ENCODE peak calls at places on chromosomes 5 and 9, in six cellular contexts. One of them, this sample, is unnamed.

GRCh38 chr5:61322738-61323429 is 9.2 kb upstream of the ZSWIM6 start:
- DNase-seq in mucosa of descending colon: peak; percentile 59
- DNase-seq in fibroblast of the aortic adventitia: peak; percentile 50
- DNase-seq in HFF-Myc: no peak
- DNase-seq in coronary artery: no peak
- DNase-seq in CD8-positive, alpha-beta T cell: no peak
- DNase-seq in this sample: peak; percentile 82

GRCh38 chr5:151896041-151896691 is 28.5 kb downstream of the GLRA1 start:
- DNase-seq in mucosa of descending colon: no peak
- DNase-seq in fibroblast of the aortic adventitia: peak; percentile 42
- DNase-seq in HFF-Myc: peak; percentile 58
- DNase-seq in coronary artery: no peak
- DNase-seq in CD8-positive, alpha-beta T cell: no peak
- DNase-seq in this sample: peak; percentile 6

GRCh38 chr5:73558950-73559349 is 6.5 kb downstream of the ANKRA2 start:
- DNase-seq in mucosa of descending colon: no peak
- DNase-seq in fibroblast of the aortic adventitia: no peak
- DNase-seq in HFF-Myc: no peak
- DNase-seq in coronary artery: no peak
- DNase-seq in CD8-positive, alpha-beta T cell: no peak
- DNase-seq in this sample: no peak

GRCh38 chr9:111700776-111701175 is 39.4 kb downstream of the GNG10 start:
- DNase-seq in mucosa of descending colon: no peak
- DNase-seq in fibroblast of the aortic adventitia: no peak
- DNase-seq in HFF-Myc: no peak
- DNase-seq in coronary artery: no peak
- DNase-seq in CD8-positive, alpha-beta T cell: no peak
- DNase-seq in this sample: no peak

GRCh38 chr9:79569814-79570448 is 1.8 kb upstream of the TLE4 start:
- DNase-seq in mucosa of descending colon: no peak
- DNase-seq in fibroblast of the aortic adventitia: no peak
- DNase-seq in HFF-Myc: no peak
- DNase-seq in coronary artery: no peak
- DNase-seq in CD8-positive, alpha-beta T cell: no peak
- DNase-seq in this sample: no peak

GRCh38 chr5:82351754-82352145 is 73.6 kb upstream of the RPS23 start:
- DNase-seq in mucosa of descending colon: no peak
- DNase-seq in fibroblast of the aortic adventitia: peak; percentile 94
- DNase-seq in HFF-Myc: no peak
- DNase-seq in coronary artery: no peak
- DNase-seq in CD8-positive, alpha-beta T cell: no peak
- DNase-seq in this sample: peak; percentile 87

GRCh38 chr9:126376311-126376902 is 49.8 kb downstream of the MVB12B start:
- DNase-seq in mucosa of descending colon: peak; percentile 77
- DNase-seq in fibroblast of the aortic adventitia: no peak
- DNase-seq in HFF-Myc: no peak
- DNase-seq in coronary artery: no peak
- DNase-seq in CD8-positive, alpha-beta T cell: no peak
- DNase-seq in this sample: no peak

GRCh38 chr9:2231831-2232230 is 216.7 kb downstream of the SMARCA2 start:
- DNase-seq in mucosa of descending colon: no peak
- DNase-seq in fibroblast of the aortic adventitia: peak; percentile 92
- DNase-seq in HFF-Myc: no peak
- DNase-seq in coronary artery: no peak
- DNase-seq in CD8-positive, alpha-beta T cell: no peak
- DNase-seq in this sample: peak; percentile 90

GRCh38 chr9:91246842-91247241 is 114.9 kb downstream of the AUH start:
- DNase-seq in mucosa of descending colon: no peak
- DNase-seq in fibroblast of the aortic adventitia: peak; percentile 20
- DNase-seq in HFF-Myc: no peak
- DNase-seq in coronary artery: no peak
- DNase-seq in CD8-positive, alpha-beta T cell: no peak
- DNase-seq in this sample: no peak

GRCh38 chr5:90050135-90050534 is 359.4 kb downstream of the CETN3 start:
- DNase-seq in mucosa of descending colon: no peak
- DNase-seq in fibroblast of the aortic adventitia: no peak
- DNase-seq in HFF-Myc: no peak
- DNase-seq in coronary artery: no peak
- DNase-seq in CD8-positive, alpha-beta T cell: no peak
- DNase-seq in this sample: no peak

GRCh38 chr5:89471556-89471955 is 588.6 kb upstream of the MEF2C start:
- DNase-seq in mucosa of descending colon: no peak
- DNase-seq in fibroblast of the aortic adventitia: peak; percentile 63
- DNase-seq in HFF-Myc: peak; percentile 2
- DNase-seq in coronary artery: no peak
- DNase-seq in CD8-positive, alpha-beta T cell: no peak
- DNase-seq in this sample: peak; percentile 37

GRCh38 chr5:150502847-150503246 is 5.1 kb upstream of the NDST1 start:
- DNase-seq in mucosa of descending colon: peak; percentile 25
- DNase-seq in fibroblast of the aortic adventitia: no peak
- DNase-seq in HFF-Myc: no peak
- DNase-seq in coronary artery: no peak
- DNase-seq in CD8-positive, alpha-beta T cell: no peak
- DNase-seq in this sample: no peak

GRCh38 chr5:132750471-132751230 is 3.4 kb downstream of the CCNI2 start:
- DNase-seq in mucosa of descending colon: no peak
- DNase-seq in fibroblast of the aortic adventitia: no peak
- DNase-seq in HFF-Myc: no peak
- DNase-seq in coronary artery: no peak
- DNase-seq in CD8-positive, alpha-beta T cell: peak; percentile 8
- DNase-seq in this sample: no peak

GRCh38 chr9:78073722-78074121 is 42.1 kb upstream of the GNAQ start:
- DNase-seq in mucosa of descending colon: no peak
- DNase-seq in fibroblast of the aortic adventitia: no peak
- DNase-seq in HFF-Myc: no peak
- DNase-seq in coronary artery: no peak
- DNase-seq in CD8-positive, alpha-beta T cell: no peak
- DNase-seq in this sample: no peak

GRCh38 chr9:136947955-136948510 is 3.0 kb downstream of the C8G start:
- DNase-seq in mucosa of descending colon: peak; percentile 78
- DNase-seq in fibroblast of the aortic adventitia: peak; percentile 76
- DNase-seq in HFF-Myc: no peak
- DNase-seq in coronary artery: no peak
- DNase-seq in CD8-positive, alpha-beta T cell: no peak
- DNase-seq in this sample: peak; percentile 67

GRCh38 chr5:159917919-159918487 is 1.7 kb downstream of the ADRA1B start:
- DNase-seq in mucosa of descending colon: no peak
- DNase-seq in fibroblast of the aortic adventitia: no peak
- DNase-seq in HFF-Myc: no peak
- DNase-seq in coronary artery: no peak
- DNase-seq in CD8-positive, alpha-beta T cell: no peak
- DNase-seq in this sample: no peak

GRCh38 chr5:86880785-86881492 is 263.2 kb downstream of the COX7C start:
- DNase-seq in mucosa of descending colon: no peak
- DNase-seq in fibroblast of the aortic adventitia: peak; percentile 84
- DNase-seq in HFF-Myc: peak; percentile 79
- DNase-seq in coronary artery: no peak
- DNase-seq in CD8-positive, alpha-beta T cell: peak; percentile 16
- DNase-seq in this sample: peak; percentile 67

GRCh38 chr5:93294184-93294583 is 286.8 kb downstream of the NR2F1-AS1 start:
- DNase-seq in mucosa of descending colon: no peak
- DNase-seq in fibroblast of the aortic adventitia: peak; percentile 61
- DNase-seq in HFF-Myc: no peak
- DNase-seq in coronary artery: no peak
- DNase-seq in CD8-positive, alpha-beta T cell: no peak
- DNase-seq in this sample: peak; percentile 85

GRCh38 chr5:1899201-1899600 is 16.5 kb upstream of the IRX4 start:
- DNase-seq in mucosa of descending colon: no peak
- DNase-seq in fibroblast of the aortic adventitia: no peak
- DNase-seq in HFF-Myc: no peak
- DNase-seq in coronary artery: no peak
- DNase-seq in CD8-positive, alpha-beta T cell: no peak
- DNase-seq in this sample: no peak

GRCh38 chr5:39107350-39107749 is 33.2 kb upstream of the RICTOR start:
- DNase-seq in mucosa of descending colon: no peak
- DNase-seq in fibroblast of the aortic adventitia: peak; percentile 25
- DNase-seq in HFF-Myc: no peak
- DNase-seq in coronary artery: no peak
- DNase-seq in CD8-positive, alpha-beta T cell: no peak
- DNase-seq in this sample: peak; percentile 25

GRCh38 chr9:97543568-97543967 is 42.1 kb downstream of the TMOD1 start:
- DNase-seq in mucosa of descending colon: no peak
- DNase-seq in fibroblast of the aortic adventitia: no peak
- DNase-seq in HFF-Myc: no peak
- DNase-seq in coronary artery: no peak
- DNase-seq in CD8-positive, alpha-beta T cell: no peak
- DNase-seq in this sample: no peak

GRCh38 chr5:176365663-176366574 is 632 bp downstream of the ARL10 start:
- DNase-seq in mucosa of descending colon: peak; percentile 61
- DNase-seq in fibroblast of the aortic adventitia: peak; percentile 43
- DNase-seq in HFF-Myc: no peak
- DNase-seq in coronary artery: no peak
- DNase-seq in CD8-positive, alpha-beta T cell: peak; percentile 15
- DNase-seq in this sample: peak; percentile 74

GRCh38 chr9:8745347-8745746 is 945.8 kb upstream of the DMAC1 start:
- DNase-seq in mucosa of descending colon: no peak
- DNase-seq in fibroblast of the aortic adventitia: no peak
- DNase-seq in HFF-Myc: no peak
- DNase-seq in coronary artery: no peak
- DNase-seq in CD8-positive, alpha-beta T cell: no peak
- DNase-seq in this sample: no peak

GRCh38 chr5:41858890-41859289 is 11.3 kb downstream of the OXCT1 start:
- DNase-seq in mucosa of descending colon: no peak
- DNase-seq in fibroblast of the aortic adventitia: no peak
- DNase-seq in HFF-Myc: no peak
- DNase-seq in coronary artery: no peak
- DNase-seq in CD8-positive, alpha-beta T cell: no peak
- DNase-seq in this sample: no peak

GRCh38 chr9:69204869-69205268 is 30.8 kb downstream of the TJP2 start:
- DNase-seq in mucosa of descending colon: no peak
- DNase-seq in fibroblast of the aortic adventitia: peak; percentile 89
- DNase-seq in HFF-Myc: no peak
- DNase-seq in coronary artery: no peak
- DNase-seq in CD8-positive, alpha-beta T cell: no peak
- DNase-seq in this sample: peak; percentile 54

GRCh38 chr9:86424246-86424891 is 70.2 kb upstream of the TUT7 start:
- DNase-seq in mucosa of descending colon: no peak
- DNase-seq in fibroblast of the aortic adventitia: peak; percentile 41
- DNase-seq in HFF-Myc: no peak
- DNase-seq in coronary artery: no peak
- DNase-seq in CD8-positive, alpha-beta T cell: no peak
- DNase-seq in this sample: peak; percentile 55

GRCh38 chr5:157689942-157690689 is 18.8 kb downstream of the C5orf52 start:
- DNase-seq in mucosa of descending colon: no peak
- DNase-seq in fibroblast of the aortic adventitia: no peak
- DNase-seq in HFF-Myc: no peak
- DNase-seq in coronary artery: no peak
- DNase-seq in CD8-positive, alpha-beta T cell: no peak
- DNase-seq in this sample: no peak

GRCh38 chr5:157686841-157687554 is 15.7 kb downstream of the C5orf52 start:
- DNase-seq in mucosa of descending colon: no peak
- DNase-seq in fibroblast of the aortic adventitia: no peak
- DNase-seq in HFF-Myc: no peak
- DNase-seq in coronary artery: no peak
- DNase-seq in CD8-positive, alpha-beta T cell: no peak
- DNase-seq in this sample: no peak

GRCh38 chr5:157690690-157691433 is 19.5 kb downstream of the C5orf52 start:
- DNase-seq in mucosa of descending colon: no peak
- DNase-seq in fibroblast of the aortic adventitia: no peak
- DNase-seq in HFF-Myc: no peak
- DNase-seq in coronary artery: no peak
- DNase-seq in CD8-positive, alpha-beta T cell: no peak
- DNase-seq in this sample: no peak
- H3K4me3 ChIP-seq in mucosa of descending colon: no peak overlapping the region
- H3K4me3 ChIP-seq in fibroblast of the aortic adventitia: no peak overlapping the region
- H3K4me3 ChIP-seq in HFF-Myc: no peak overlapping the region
- H3K4me3 ChIP-seq in coronary artery: no peak overlapping the region
- H3K4me3 ChIP-seq in CD8-positive, alpha-beta T cell: no peak overlapping the region
- H3K4me3 ChIP-seq in this sample: no peak overlapping the region

DNA sequence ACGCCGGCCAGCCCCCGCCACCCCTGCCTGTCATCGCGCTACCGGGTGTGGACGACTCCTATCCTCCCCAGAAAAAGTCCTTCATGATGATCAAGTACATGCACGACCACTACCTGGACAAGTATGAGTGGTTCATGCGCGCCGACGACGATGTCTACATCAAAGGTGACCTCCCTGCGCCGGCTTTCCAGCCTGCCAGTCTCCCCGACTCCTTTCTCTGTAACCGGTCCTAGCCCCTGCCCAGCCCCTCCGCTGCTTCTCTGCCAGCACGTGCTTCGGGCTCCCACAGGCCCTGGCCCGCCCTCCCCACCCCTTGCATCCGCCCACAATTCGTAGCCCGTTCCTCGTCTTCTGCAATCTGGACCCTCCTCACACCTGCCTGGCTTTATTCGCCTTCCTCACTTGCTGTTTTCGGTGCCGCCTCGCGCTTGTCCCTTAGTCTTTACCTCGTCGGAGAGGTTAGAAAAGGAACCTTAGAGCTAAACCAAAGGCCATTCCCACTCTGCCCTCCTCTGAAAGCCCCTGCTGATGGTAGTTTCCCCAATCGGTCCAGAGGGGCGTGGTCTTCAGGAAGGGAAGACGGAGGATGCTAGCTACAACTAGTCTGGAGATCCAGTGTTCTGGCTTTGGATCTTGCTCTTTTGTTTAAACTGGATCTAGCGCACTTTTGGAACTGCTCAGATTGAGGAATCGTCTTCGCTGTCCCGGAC is 1.4 kb downstream of the CHSY3 start:
- DNase-seq in mucosa of descending colon: peak; percentile 31
- DNase-seq in fibroblast of the aortic adventitia: no peak
- DNase-seq in HFF-Myc: no peak
- DNase-seq in coronary artery: peak; percentile 74
- DNase-seq in CD8-positive, alpha-beta T cell: no peak
- DNase-seq in this sample: no peak
- H3K4me3 ChIP-seq in mucosa of descending colon: no peak overlapping the region
- H3K4me3 ChIP-seq in fibroblast of the aortic adventitia: peak overlapping the region; percentile 68
- H3K4me3 ChIP-seq in HFF-Myc: peak overlapping the region; percentile 49
- H3K4me3 ChIP-seq in coronary artery: peak overlapping the region; percentile 96
- H3K4me3 ChIP-seq in CD8-positive, alpha-beta T cell: no peak overlapping the region
- H3K4me3 ChIP-seq in this sample: peak overlapping the region; percentile 63

GRCh38 chr9:130962418-130963316 is 23.6 kb upstream of the FIBCD1 start:
- DNase-seq in mucosa of descending colon: no peak
- DNase-seq in fibroblast of the aortic adventitia: peak; percentile 92
- DNase-seq in HFF-Myc: peak; percentile 65
- DNase-seq in coronary artery: peak; percentile 81
- DNase-seq in CD8-positive, alpha-beta T cell: no peak
- DNase-seq in this sample: peak; percentile 96
- H3K4me3 ChIP-seq in mucosa of descending colon: no peak overlapping the region
- H3K4me3 ChIP-seq in fibroblast of the aortic adventitia: no peak overlapping the region
- H3K4me3 ChIP-seq in HFF-Myc: no peak overlapping the region
- H3K4me3 ChIP-seq in coronary artery: peak overlapping the region; percentile 17
- H3K4me3 ChIP-seq in CD8-positive, alpha-beta T cell: no peak overlapping the region
- H3K4me3 ChIP-seq in this sample: no peak overlapping the region

GRCh38 chr9:35909274-35909673 is at the start of gene SPAAR:
- DNase-seq in mucosa of descending colon: no peak
- DNase-seq in fibroblast of the aortic adventitia: no peak
- DNase-seq in HFF-Myc: no peak
- DNase-seq in coronary artery: peak; percentile 71
- DNase-seq in CD8-positive, alpha-beta T cell: no peak
- DNase-seq in this sample: no peak
- H3K4me3 ChIP-seq in mucosa of descending colon: no peak within 1 kb of the TSS
- H3K4me3 ChIP-seq in fibroblast of the aortic adventitia: no peak within 1 kb of the TSS
- H3K4me3 ChIP-seq in HFF-Myc: no peak within 1 kb of the TSS
- H3K4me3 ChIP-seq in coronary artery: peak within 1 kb of the TSS; percentile 73
- H3K4me3 ChIP-seq in CD8-positive, alpha-beta T cell: no peak within 1 kb of the TSS
- H3K4me3 ChIP-seq in this sample: no peak within 1 kb of the TSS

GRCh38 chr5:168295574-168296201 is 4.2 kb downstream of the WWC1 start:
- DNase-seq in mucosa of descending colon: no peak
- DNase-seq in fibroblast of the aortic adventitia: peak; percentile 63
- DNase-seq in HFF-Myc: no peak
- DNase-seq in coronary artery: no peak
- DNase-seq in CD8-positive, alpha-beta T cell: no peak
- DNase-seq in this sample: peak; percentile 78
- H3K4me3 ChIP-seq in mucosa of descending colon: no peak overlapping the region
- H3K4me3 ChIP-seq in fibroblast of the aortic adventitia: no peak overlapping the region
- H3K4me3 ChIP-seq in HFF-Myc: no peak overlapping the region
- H3K4me3 ChIP-seq in coronary artery: no peak overlapping the region
- H3K4me3 ChIP-seq in CD8-positive, alpha-beta T cell: no peak overlapping the region
- H3K4me3 ChIP-seq in this sample: no peak overlapping the region

GRCh38 chr9:92948032-92948534 is 760 bp downstream of the FGD3 start:
- DNase-seq in mucosa of descending colon: no peak
- DNase-seq in fibroblast of the aortic adventitia: no peak
- DNase-seq in HFF-Myc: no peak
- DNase-seq in coronary artery: peak; percentile 4
- DNase-seq in CD8-positive, alpha-beta T cell: no peak
- DNase-seq in this sample: no peak
- H3K4me3 ChIP-seq in mucosa of descending colon: no peak overlapping the region
- H3K4me3 ChIP-seq in fibroblast of the aortic adventitia: no peak overlapping the region
- H3K4me3 ChIP-seq in HFF-Myc: no peak overlapping the region
- H3K4me3 ChIP-seq in coronary artery: no peak overlapping the region
- H3K4me3 ChIP-seq in CD8-positive, alpha-beta T cell: peak overlapping the region; percentile 73
- H3K4me3 ChIP-seq in this sample: no peak overlapping the region